ENCODE peak calls at places on chromosomes 12 and 14, in four cellular contexts. One of them, this sample, is unnamed.

GRCh38 chr14:73237219-73237785 is at the start of gene PAPLN:
- DNase-seq in activated CD8-positive, alpha-beta memory T cell treated with anti-CD3 and anti-CD28 coated beads for 4 hours: no peak
- DNase-seq in BJ: no peak
- DNase-seq in NCI-H2107: no peak
- DNase-seq in this sample: no peak

GRCh38 chr14:51990488-51990887 is 1.1 kb downstream of the RTRAF start:
- DNase-seq in NCI-H2107: no peak
- DNase-seq in BJ: no peak
- DNase-seq in activated CD8-positive, alpha-beta memory T cell treated with anti-CD3 and anti-CD28 coated beads for 4 hours: no peak
- DNase-seq in this sample: no peak

GRCh38 chr12:14892726-14893442 is 7.2 kb upstream of the MGP start:
- DNase-seq in activated CD8-positive, alpha-beta memory T cell treated with anti-CD3 and anti-CD28 coated beads for 4 hours: no peak
- DNase-seq in BJ: no peak
- DNase-seq in NCI-H2107: no peak
- DNase-seq in this sample: no peak

GRCh38 chr12:130463818-130464663 is 126.4 kb downstream of the PIWIL1 start:
- DNase-seq in NCI-H2107: no peak
- DNase-seq in activated CD8-positive, alpha-beta memory T cell treated with anti-CD3 and anti-CD28 coated beads for 4 hours: no peak
- DNase-seq in BJ: no peak
- DNase-seq in this sample: no peak

GRCh38 chr14:90193925-90194324 is 62.4 kb upstream of the PSMC1 start:
- DNase-seq in NCI-H2107: no peak
- DNase-seq in activated CD8-positive, alpha-beta memory T cell treated with anti-CD3 and anti-CD28 coated beads for 4 hours: no peak
- DNase-seq in BJ: no peak
- DNase-seq in this sample: no peak

GRCh38 chr12:52207895-52208294 is 16.1 kb upstream of the KRT80 start:
- DNase-seq in BJ: no peak
- DNase-seq in activated CD8-positive, alpha-beta memory T cell treated with anti-CD3 and anti-CD28 coated beads for 4 hours: no peak
- DNase-seq in NCI-H2107: peak; percentile 81
- DNase-seq in this sample: peak; percentile 39

GRCh38 chr14:23202001-23202400 is 18.5 kb upstream of the SLC7A8 start:
- DNase-seq in activated CD8-positive, alpha-beta memory T cell treated with anti-CD3 and anti-CD28 coated beads for 4 hours: no peak
- DNase-seq in BJ: no peak
- DNase-seq in NCI-H2107: no peak
- DNase-seq in this sample: no peak

GRCh38 chr14:28242895-28243294 is 523.7 kb upstream of the FOXG1 start:
- DNase-seq in activated CD8-positive, alpha-beta memory T cell treated with anti-CD3 and anti-CD28 coated beads for 4 hours: no peak
- DNase-seq in BJ: no peak
- DNase-seq in NCI-H2107: no peak
- DNase-seq in this sample: no peak

GRCh38 chr12:31300783-31301182 is 25.2 kb downstream of the SINHCAF start:
- DNase-seq in NCI-H2107: no peak
- DNase-seq in BJ: no peak
- DNase-seq in activated CD8-positive, alpha-beta memory T cell treated with anti-CD3 and anti-CD28 coated beads for 4 hours: no peak
- DNase-seq in this sample: peak; percentile 18

GRCh38 chr12:90682398-90682797 is 272.6 kb downstream of the CCER1 start:
- DNase-seq in BJ: peak; percentile 17
- DNase-seq in activated CD8-positive, alpha-beta memory T cell treated with anti-CD3 and anti-CD28 coated beads for 4 hours: no peak
- DNase-seq in NCI-H2107: no peak
- DNase-seq in this sample: no peak

GRCh38 chr12:44155349-44155748 is 319.5 kb downstream of the TMEM117 start:
- DNase-seq in BJ: no peak
- DNase-seq in NCI-H2107: no peak
- DNase-seq in activated CD8-positive, alpha-beta memory T cell treated with anti-CD3 and anti-CD28 coated beads for 4 hours: no peak
- DNase-seq in this sample: no peak

This sample was measured in mesenchymal stem cell.